ENCODE peak calls at places on chromosomes 11 and 22, in eight cellular contexts. Y is spleen, Z is heart right ventricle, V is ovary, J is mammary epithelial cell, G is sigmoid colon, M is transverse colon, E is endodermal cell. W is an unnamed sample.

GRCh38 chr22:50577987-50578775 is at the start of gene CPT1B:
- DNase-seq in Z (peak; percentile 55), Y (no peak), E (no peak), J (no peak), V (no peak), G (no peak), M (no peak), W (no peak)

GRCh38 chr11:44016129-44016528 is 31.7 kb upstream of the ACCSL start:
- DNase-seq in G (peak; percentile 77), M (no peak), Z (peak; percentile 72), Y (no peak), V (peak; percentile 61), E (no peak), J (no peak), W (no peak)

GRCh38 chr11:64518928-64519327 is 72.1 kb upstream of the SLC22A12 start:
- DNase-seq in V (no peak), M (no peak), G (no peak), Y (no peak), E (no peak), J (no peak), Z (no peak), W (no peak)

GRCh38 chr11:34680918-34681554 is 60.1 kb downstream of the EHF start:
- DNase-seq in Y (no peak), M (no peak), E (peak; percentile 64), G (no peak), V (no peak), Z (no peak), J (peak; percentile 90), W (peak; percentile 53)

GRCh38 chr11:133501643-133502535 is 30.4 kb downstream of the OPCML start:
- DNase-seq in E (no peak), Z (peak; percentile 37), V (no peak), Y (no peak), G (no peak), M (no peak), J (no peak), W (no peak)

GRCh38 chr11:132125855-132126841 is 755.7 kb downstream of the NTM start:
- DNase-seq in V (no peak), Z (no peak), J (peak; percentile 35), E (peak; percentile 75), G (no peak), M (no peak), Y (no peak), W (peak; percentile 59)

GRCh38 chr11:67644042-67644441 is 4.5 kb upstream of the TBX10 start:
- DNase-seq in G (no peak), M (no peak), V (no peak), Z (no peak), J (peak; percentile 30), E (peak; percentile 69), Y (no peak), W (peak; percentile 14)

GRCh38 chr22:25091449-25091848 is 108.2 kb upstream of the CRYBB3 start:
- DNase-seq in V (no peak), G (no peak), Y (no peak), E (no peak), M (no peak), Z (no peak), J (no peak), W (no peak)

GRCh38 chr11:1890856-1891830 is 552 bp downstream of the PRR33 start:
- DNase-seq in Y (peak; percentile 81), Z (no peak), E (no peak), V (no peak), J (no peak), G (peak; percentile 66), M (no peak), W (no peak)

GRCh38 chr11:130455493-130456127 is 7.2 kb downstream of the ADAMTS15 start:
- DNase-seq in G (no peak), Z (no peak), Y (no peak), E (no peak), M (peak; percentile 29), J (no peak), V (no peak), W (no peak)

GRCh38 chr22:31818481-31819392 is 64.9 kb downstream of the DEPDC5 start:
- DNase-seq in Z (no peak), E (no peak), M (no peak), Y (no peak), G (no peak), V (no peak), J (peak; percentile 63), W (no peak)

GRCh38 chr11:32053151-32053550 is 37.7 kb upstream of the RCN1 start:
- DNase-seq in Y (no peak), G (no peak), M (no peak), V (no peak), E (no peak), J (no peak), Z (no peak), W (no peak)

GRCh38 chr11:20132667-20133039 is 27.6 kb downstream of the DBX1 start:
- DNase-seq in M (no peak), G (no peak), Z (no peak), Y (no peak), V (no peak), E (no peak), J (no peak), W (no peak)

GRCh38 chr11:68106165-68106940 is 14.8 kb downstream of the CHKA start:
- DNase-seq in M (peak; percentile 82), Y (no peak), G (peak; percentile 25), V (peak; percentile 70), Z (no peak), E (peak; percentile 48), J (peak; percentile 23), W (no peak)

GRCh38 chr11:47161134-47161854 is 15.4 kb downstream of the ARFGAP2 start:
- DNase-seq in Y (no peak), Z (peak; percentile 45), M (peak; percentile 69), G (peak; percentile 81), E (peak; percentile 93), V (peak; percentile 74), J (peak; percentile 28), W (no peak)

GRCh38 chr11:114197799-114198500 is 98.2 kb upstream of the NNMT start:
- DNase-seq in J (peak; percentile 14), V (peak; percentile 84), Y (peak; percentile 64), E (no peak), M (peak; percentile 63), Z (peak; percentile 70), G (peak; percentile 97), W (no peak)

GRCh38 chr11:96280444-96280843 is 62.6 kb downstream of the MAML2 start:
- DNase-seq in M (no peak), Z (no peak), J (no peak), Y (no peak), V (no peak), E (no peak), G (no peak), W (no peak)

GRCh38 chr11:64015510-64015909 is 20.2 kb upstream of the FLRT1 start:
- DNase-seq in V (no peak), J (no peak), Y (no peak), M (no peak), G (no peak), E (no peak), Z (no peak), W (no peak)

GRCh38 chr22:23245045-23245798 is 64.9 kb downstream of the BCR start:
- DNase-seq in G (no peak), J (peak; percentile 54), M (no peak), Y (no peak), V (no peak), Z (no peak), E (no peak), W (no peak)

GRCh38 chr22:46292727-46293126 is 3.9 kb upstream of the GTSE1 start:
- DNase-seq in Z (no peak), Y (peak; percentile 85), G (no peak), V (no peak), E (no peak), J (no peak), M (peak; percentile 32), W (no peak)

GRCh38 chr22:46292173-46292572 is 4.5 kb upstream of the GTSE1 start:
- DNase-seq in E (no peak), V (no peak), Y (no peak), M (no peak), G (no peak), Z (no peak), J (no peak), W (no peak)

GRCh38 chr22:46295277-46295971 is 1.2 kb upstream of the GTSE1 start:
- DNase-seq in M (no peak), J (no peak), E (no peak), V (no peak), G (no peak), Z (no peak), Y (no peak), W (no peak)

GRCh38 chr22:46294784-46295183 is 1.9 kb upstream of the GTSE1 start:
- DNase-seq in G (no peak), E (no peak), Z (no peak), Y (peak; percentile 75), J (no peak), V (no peak), M (no peak), W (no peak)

GRCh38 chr22:46293591-46294260 is 2.9 kb upstream of the GTSE1 start:
- DNase-seq in Z (peak; percentile 53), Y (peak; percentile 84), J (no peak), V (no peak), E (no peak), M (peak; percentile 45), G (peak; percentile 82), W (peak; percentile 15)
- H3K4me1 ChIP-seq in Z (peaks cover 11% of the 10 kb centered on the region), Y (peaks cover 19% of the 10 kb centered on the region), J (peaks cover 15% of the 10 kb centered on the region), V (peaks cover 5% of the 10 kb centered on the region), E (no peaks in the 10 kb centered on the region), M (peaks cover 22% of the 10 kb centered on the region), G (peaks cover 16% of the 10 kb centered on the region), W (no peaks in the 10 kb centered on the region)

GRCh38 chr11:83864412-83865057 is 578.4 kb upstream of the CCDC90B start:
- DNase-seq in E (no peak), G (no peak), J (peak; percentile 32), V (no peak), Z (no peak), M (no peak), Y (no peak), W (no peak)
- H3K27ac ChIP-seq in E (no peak overlapping the region), G (no peak overlapping the region), J (no peak overlapping the region), V (no peak overlapping the region), Z (no peak overlapping the region), M (no peak overlapping the region), Y (no peak overlapping the region), W (no peak overlapping the region)

GRCh38 chr22:46758867-46759290 is 3.6 kb upstream of the TBC1D22A start:
- DNase-seq in J (peak; percentile 43), Z (no peak), E (peak; percentile 89), V (no peak), G (no peak), M (peak; percentile 82), Y (peak; percentile 72), W (peak; percentile 60)
- TF ChIP-seq CTCF in J (peak; percentile 82), Z (peak; percentile 81), E (peak; percentile 92), V (no peak), G (peak; percentile 35), M (peak; percentile 81), Y (peak; percentile 64), W (peak; percentile 82)

GRCh38 chr22:37739000-37739399 is 42.2 kb downstream of the TRIOBP start:
- DNase-seq in Z (peak; percentile 80), G (peak; percentile 93), Y (no peak), J (no peak), V (peak; percentile 97), M (no peak), E (no peak), W (no peak)

GRCh38 chr22:37742374-37743092 is 45.7 kb downstream of the TRIOBP start:
- DNase-seq in G (peak; percentile 89), M (no peak), J (peak; percentile 95), Y (no peak), E (no peak), V (peak; percentile 59), Z (no peak), W (peak; percentile 87)

GRCh38 chr22:37741312-37741795 is 44.5 kb downstream of the TRIOBP start:
- DNase-seq in Y (no peak), J (peak; percentile 79), Z (peak; percentile 76), E (no peak), M (peak; percentile 81), V (peak; percentile 95), G (peak; percentile 99), W (peak; percentile 62)

GRCh38 chr22:37740455-37741311 is 43.8 kb downstream of the TRIOBP start:
- DNase-seq in M (no peak), Z (no peak), Y (no peak), J (peak; percentile 56), E (no peak), V (peak; percentile 73), G (no peak), W (no peak)

GRCh38 chr22:37739611-37740049 is 42.8 kb downstream of the TRIOBP start:
- DNase-seq in E (no peak), Z (no peak), J (no peak), Y (peak; percentile 88), V (no peak), G (no peak), M (no peak), W (no peak)
- H3K4me1 ChIP-seq in E (peaks cover 6% of the 10 kb centered on the region), Z (peaks cover 13% of the 10 kb centered on the region), J (peaks cover 39% of the 10 kb centered on the region), Y (peaks cover 2% of the 10 kb centered on the region), V (peaks cover 17% of the 10 kb centered on the region), G (peaks cover 57% of the 10 kb centered on the region), M (peaks cover 44% of the 10 kb centered on the region), W (no peaks in the 10 kb centered on the region)

W was measured in foreskin keratinocyte.